ENCODE peak calls at places on chromosomes 1 and 21, in five cellular contexts. C is AG08395, S is NCI-H69, K is nucleus accumbens, H is AG10803. I is an unnamed sample.

GRCh38 chr1:204220217-204220616 is 6.4 kb upstream of the GOLT1A start:
- DNase-seq in K (no peak), C (peak; percentile 39), S (no peak), H (peak; percentile 52), I (no peak)

GRCh38 chr1:39872698-39873097 is 10.6 kb downstream of the TRIT1 start:
- DNase-seq in S (peak; percentile 2), H (no peak), C (no peak), K (no peak), I (no peak)

GRCh38 chr1:51061231-51061943 is 40.6 kb upstream of the C1orf185 start:
- DNase-seq in C (no peak), H (peak; percentile 38), K (no peak), S (no peak), I (no peak)

GRCh38 chr21:27841084-27841483 is 874.2 kb upstream of the ADAMTS5 start:
- DNase-seq in S (no peak), K (no peak), H (no peak), C (no peak), I (no peak)

GRCh38 chr1:209434066-209434465 is 149.4 kb upstream of the CAMK1G start:
- DNase-seq in S (peak; percentile 28), H (peak; percentile 71), K (no peak), C (peak; percentile 13), I (no peak)

GRCh38 chr1:58881471-58881994 is 97.7 kb upstream of the JUN start:
- DNase-seq in H (peak; percentile 66), K (no peak), C (peak; percentile 65), S (no peak), I (peak; percentile 42)

GRCh38 chr1:11997081-11997851 is 17.0 kb downstream of the MFN2 start:
- DNase-seq in S (no peak), K (no peak), C (no peak), H (no peak), I (peak; percentile 31)

GRCh38 chr1:85313888-85314696 is 37.7 kb upstream of the BCL10 start:
- DNase-seq in H (peak; percentile 98), S (no peak), K (no peak), C (peak; percentile 88), I (no peak)

GRCh38 chr21:39518055-39518844 is 66.5 kb downstream of the SH3BGR start:
- DNase-seq in K (no peak), S (peak; percentile 88), C (peak; percentile 74), H (peak; percentile 32), I (peak; percentile 60)

GRCh38 chr21:44793269-44794030 is 8.2 kb downstream of the UBE2G2 start:
- DNase-seq in K (no peak), H (peak; percentile 52), S (peak; percentile 84), C (peak; percentile 90), I (peak; percentile 71)

GRCh38 chr1:23452011-23452411 is 27.5 kb upstream of the TCEA3 start:
- DNase-seq in H (peak; percentile 72), S (peak; percentile 45), K (no peak), C (peak; percentile 39), I (no peak)

GRCh38 chr1:97351846-97352245 is 569.0 kb downstream of the DPYD start:
- DNase-seq in C (no peak), S (no peak), K (no peak), H (no peak), I (no peak)

I was measured in Right ventricle myocardium superior.